ENCODE peak calls at places on chromosome 6, in ten cellular contexts. One of them, this sample, is unnamed. For H3K27me3 and H3K79me2, the result is how much of the 10 kb centered on the place peaks cover.

GRCh38 chr6:24646771-24647170 is 780 bp upstream of the KIAA0319 start:
- DNase-seq in neural progenitor cell: no peak
- DNase-seq in astrocyte: peak
- DNase-seq in endothelial cell of umbilical vein: no peak
- DNase-seq in K562: no peak
- DNase-seq in PC-3: peak
- DNase-seq in fibroblast of lung: peak
- DNase-seq in HCT116: no peak
- DNase-seq in DND-41: no peak
- DNase-seq in MM.1S: no peak
- DNase-seq in this sample: peak

GRCh38 chr6:37919417-37920157 is 100.1 kb downstream of the ZFAND3 start:
- DNase-seq in neural progenitor cell: no peak
- DNase-seq in astrocyte: peak
- DNase-seq in endothelial cell of umbilical vein: no peak
- DNase-seq in K562: no peak
- DNase-seq in PC-3: no peak
- DNase-seq in fibroblast of lung: peak
- DNase-seq in HCT116: no peak
- DNase-seq in DND-41: no peak
- DNase-seq in MM.1S: no peak
- DNase-seq in this sample: no peak

GRCh38 chr6:157763129-157763893 is 59.7 kb upstream of the SNX9 start:
- DNase-seq in neural progenitor cell: no peak
- DNase-seq in astrocyte: peak
- DNase-seq in endothelial cell of umbilical vein: peak
- DNase-seq in K562: peak
- DNase-seq in PC-3: peak
- DNase-seq in fibroblast of lung: peak
- DNase-seq in HCT116: peak
- DNase-seq in DND-41: no peak
- DNase-seq in MM.1S: peak
- DNase-seq in this sample: peak

GRCh38 chr6:159540152-159540551 is 152.9 kb downstream of the SOD2 start:
- DNase-seq in neural progenitor cell: peak
- DNase-seq in astrocyte: no peak
- DNase-seq in endothelial cell of umbilical vein: no peak
- DNase-seq in K562: peak
- DNase-seq in PC-3: no peak
- DNase-seq in fibroblast of lung: no peak
- DNase-seq in HCT116: peak
- DNase-seq in DND-41: no peak
- DNase-seq in MM.1S: no peak
- DNase-seq in this sample: peak

GRCh38 chr6:165321555-165322145 is 12.2 kb upstream of the C6orf118 start:
- DNase-seq in neural progenitor cell: no peak
- DNase-seq in astrocyte: no peak
- DNase-seq in endothelial cell of umbilical vein: no peak
- DNase-seq in K562: no peak
- DNase-seq in PC-3: no peak
- DNase-seq in fibroblast of lung: no peak
- DNase-seq in HCT116: no peak
- DNase-seq in DND-41: no peak
- DNase-seq in MM.1S: no peak
- DNase-seq in this sample: no peak

GRCh38 chr6:106156863-106157262 is 70.7 kb downstream of the PRDM1 start:
- DNase-seq in neural progenitor cell: no peak
- DNase-seq in astrocyte: no peak
- DNase-seq in endothelial cell of umbilical vein: no peak
- DNase-seq in K562: no peak
- DNase-seq in PC-3: no peak
- DNase-seq in fibroblast of lung: no peak
- DNase-seq in HCT116: no peak
- DNase-seq in DND-41: no peak
- DNase-seq in MM.1S: peak
- DNase-seq in this sample: no peak

GRCh38 chr6:101626264-101626663 is 232.8 kb downstream of the GRIK2 start:
- DNase-seq in neural progenitor cell: peak
- DNase-seq in astrocyte: no peak
- DNase-seq in endothelial cell of umbilical vein: no peak
- DNase-seq in K562: no peak
- DNase-seq in PC-3: no peak
- DNase-seq in fibroblast of lung: no peak
- DNase-seq in HCT116: no peak
- DNase-seq in DND-41: no peak
- DNase-seq in MM.1S: no peak
- DNase-seq in this sample: no peak

GRCh38 chr6:143784316-143784715 is 58.8 kb upstream of the LTV1 start:
- DNase-seq in neural progenitor cell: no peak
- DNase-seq in astrocyte: peak
- DNase-seq in endothelial cell of umbilical vein: no peak
- DNase-seq in K562: no peak
- DNase-seq in PC-3: no peak
- DNase-seq in fibroblast of lung: peak
- DNase-seq in HCT116: no peak
- DNase-seq in DND-41: no peak
- DNase-seq in MM.1S: no peak
- DNase-seq in this sample: no peak

DNA sequence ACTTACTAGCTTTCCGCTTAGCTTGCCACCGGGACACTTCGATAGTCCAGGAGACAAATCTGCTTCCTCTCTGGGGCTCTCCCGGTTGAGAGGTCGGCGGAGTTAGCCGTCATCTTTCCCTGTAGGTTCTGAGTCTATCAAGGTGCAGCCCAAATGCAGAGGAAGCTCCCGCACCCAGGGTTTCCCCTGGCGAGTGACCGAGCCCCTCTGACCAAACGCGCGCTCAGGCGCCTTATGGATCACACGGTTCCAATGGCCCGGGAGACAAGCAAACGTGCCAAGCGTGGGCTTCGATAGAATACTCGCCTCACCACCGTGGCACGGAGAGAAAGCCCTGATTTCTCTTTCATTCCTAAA is 15.8 kb upstream of the FOXC1 start:
- DNase-seq in neural progenitor cell: no peak
- DNase-seq in astrocyte: no peak
- DNase-seq in endothelial cell of umbilical vein: no peak
- DNase-seq in K562: no peak
- DNase-seq in PC-3: no peak
- DNase-seq in fibroblast of lung: no peak
- DNase-seq in HCT116: no peak
- DNase-seq in DND-41: no peak
- DNase-seq in MM.1S: no peak
- DNase-seq in this sample: no peak
- TF ChIP-seq EZH2 in neural progenitor cell: no peak
- TF ChIP-seq EZH2 in astrocyte: no peak
- TF ChIP-seq EZH2 in endothelial cell of umbilical vein: no peak
- TF ChIP-seq EZH2 in K562: no peak
- TF ChIP-seq EZH2 in PC-3: no peak
- TF ChIP-seq EZH2 in fibroblast of lung: no peak
- TF ChIP-seq EZH2 in HCT116: no peak
- TF ChIP-seq EZH2 in DND-41: no peak
- TF ChIP-seq EZH2 in MM.1S: no peak
- TF ChIP-seq EZH2 in this sample: no peak

GRCh38 chr6:133891814-133892443 is 3.0 kb downstream of the TCF21 start:
- DNase-seq in neural progenitor cell: no peak
- DNase-seq in astrocyte: no peak
- DNase-seq in endothelial cell of umbilical vein: peak
- DNase-seq in K562: no peak
- DNase-seq in PC-3: no peak
- DNase-seq in fibroblast of lung: no peak
- DNase-seq in HCT116: no peak
- DNase-seq in DND-41: no peak
- DNase-seq in MM.1S: no peak
- DNase-seq in this sample: no peak

GRCh38 chr6:133893324-133893692 is 4.4 kb downstream of the TCF21 start:
- DNase-seq in neural progenitor cell: no peak
- DNase-seq in astrocyte: no peak
- DNase-seq in endothelial cell of umbilical vein: no peak
- DNase-seq in K562: no peak
- DNase-seq in PC-3: no peak
- DNase-seq in fibroblast of lung: no peak
- DNase-seq in HCT116: no peak
- DNase-seq in DND-41: no peak
- DNase-seq in MM.1S: no peak
- DNase-seq in this sample: no peak

GRCh38 chr6:133890941-133891813 is 2.3 kb downstream of the TCF21 start:
- DNase-seq in neural progenitor cell: peak
- DNase-seq in astrocyte: no peak
- DNase-seq in endothelial cell of umbilical vein: peak
- DNase-seq in K562: peak
- DNase-seq in PC-3: no peak
- DNase-seq in fibroblast of lung: no peak
- DNase-seq in HCT116: no peak
- DNase-seq in DND-41: no peak
- DNase-seq in MM.1S: peak
- DNase-seq in this sample: peak

GRCh38 chr6:133894369-133894768 is 5.5 kb downstream of the TCF21 start:
- DNase-seq in neural progenitor cell: no peak
- DNase-seq in astrocyte: no peak
- DNase-seq in endothelial cell of umbilical vein: no peak
- DNase-seq in K562: no peak
- DNase-seq in PC-3: no peak
- DNase-seq in fibroblast of lung: no peak
- DNase-seq in HCT116: no peak
- DNase-seq in DND-41: no peak
- DNase-seq in MM.1S: no peak
- DNase-seq in this sample: no peak

DNA sequence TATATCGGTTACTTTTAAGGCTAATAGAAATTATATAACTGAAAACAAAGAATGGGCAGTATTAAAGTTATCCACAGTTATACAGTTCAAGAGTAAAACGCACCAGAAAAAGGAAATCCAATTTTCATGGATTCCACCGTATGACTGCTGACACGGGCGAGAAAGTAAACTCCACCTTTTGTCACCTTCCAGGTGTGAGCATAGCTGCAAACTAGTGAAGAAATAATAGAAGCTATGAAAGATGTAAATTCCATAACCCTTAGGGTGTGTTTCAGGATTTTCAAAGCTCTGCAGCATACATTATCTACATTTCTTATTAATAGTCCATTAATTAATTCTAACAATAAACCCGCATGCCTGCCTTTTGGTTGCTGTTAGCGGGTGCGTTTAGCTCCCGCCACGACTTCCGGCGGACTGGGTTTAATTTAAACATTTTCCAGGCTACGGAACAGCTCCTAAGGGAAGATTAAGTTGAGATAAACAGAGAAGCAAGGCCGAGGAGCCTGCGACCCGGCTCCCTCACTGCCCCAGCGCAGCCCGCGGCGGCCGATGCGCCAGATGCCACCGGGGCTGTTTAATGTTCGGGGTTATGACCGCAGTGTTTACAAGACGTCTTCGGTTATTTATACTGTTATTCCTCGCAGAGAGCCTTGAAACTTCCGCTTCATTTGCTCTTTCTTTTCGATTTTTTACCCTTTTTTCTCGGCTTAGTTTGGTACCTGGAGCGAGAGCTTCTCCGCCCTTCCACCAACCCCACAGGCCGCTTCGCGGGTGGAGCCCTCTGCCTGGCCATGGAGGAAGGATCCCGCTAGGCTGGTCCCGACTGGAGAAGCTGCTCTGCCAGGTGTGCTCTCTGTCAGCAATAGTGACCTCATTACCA is 3.8 kb downstream of the TCF21 start:
- DNase-seq in neural progenitor cell: peak
- DNase-seq in astrocyte: no peak
- DNase-seq in endothelial cell of umbilical vein: no peak
- DNase-seq in K562: no peak
- DNase-seq in PC-3: no peak
- DNase-seq in fibroblast of lung: no peak
- DNase-seq in HCT116: no peak
- DNase-seq in DND-41: no peak
- DNase-seq in MM.1S: no peak
- DNase-seq in this sample: peak
- H3K27me3 ChIP-seq in neural progenitor cell: half or more
- H3K27me3 ChIP-seq in astrocyte: half or more
- H3K27me3 ChIP-seq in endothelial cell of umbilical vein: half or more
- H3K27me3 ChIP-seq in K562: half or more
- H3K27me3 ChIP-seq in PC-3: half or more
- H3K27me3 ChIP-seq in fibroblast of lung: under half
- H3K27me3 ChIP-seq in HCT116: under half
- H3K27me3 ChIP-seq in DND-41: under half
- H3K27me3 ChIP-seq in MM.1S: under half
- H3K27me3 ChIP-seq in this sample: half or more

DNA sequence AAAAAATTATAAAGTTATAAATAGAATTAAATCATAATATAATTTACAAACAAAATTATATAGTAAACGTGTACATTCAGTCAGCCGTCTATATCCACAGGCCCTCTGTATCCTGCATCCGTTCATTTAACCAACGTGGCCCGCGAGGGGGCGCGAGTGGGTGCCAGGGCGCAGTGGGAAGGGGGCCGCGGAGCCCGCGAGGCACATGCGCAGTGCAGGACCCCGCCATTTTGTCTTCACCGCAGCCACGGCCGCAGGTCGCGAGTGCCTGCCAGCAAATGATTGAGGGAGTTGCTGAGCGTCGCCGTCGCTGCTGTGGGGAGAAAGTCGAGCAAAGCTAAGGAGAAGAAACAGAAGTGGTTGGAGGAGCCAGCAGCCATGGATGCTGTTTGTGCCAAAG is 53.4 kb upstream of the ECI2 start:
- DNase-seq in neural progenitor cell: no peak
- DNase-seq in astrocyte: no peak
- DNase-seq in endothelial cell of umbilical vein: no peak
- DNase-seq in K562: no peak
- DNase-seq in PC-3: no peak
- DNase-seq in fibroblast of lung: no peak
- DNase-seq in HCT116: no peak
- DNase-seq in DND-41: no peak
- DNase-seq in MM.1S: no peak
- DNase-seq in this sample: no peak
- H3K79me2 ChIP-seq in neural progenitor cell: under half
- H3K79me2 ChIP-seq in astrocyte: under half
- H3K79me2 ChIP-seq in endothelial cell of umbilical vein: under half
- H3K79me2 ChIP-seq in K562: under half
- H3K79me2 ChIP-seq in PC-3: under half
- H3K79me2 ChIP-seq in fibroblast of lung: under half
- H3K79me2 ChIP-seq in HCT116: under half
- H3K79me2 ChIP-seq in DND-41: under half
- H3K79me2 ChIP-seq in MM.1S: under half
- H3K79me2 ChIP-seq in this sample: under half

GRCh38 chr6:10384719-10385511 is 30.0 kb downstream of the TFAP2A start:
- DNase-seq in neural progenitor cell: peak
- DNase-seq in astrocyte: no peak
- DNase-seq in endothelial cell of umbilical vein: no peak
- DNase-seq in K562: no peak
- DNase-seq in PC-3: no peak
- DNase-seq in fibroblast of lung: no peak
- DNase-seq in HCT116: no peak
- DNase-seq in DND-41: no peak
- DNase-seq in MM.1S: no peak
- DNase-seq in this sample: no peak
- TF ChIP-seq EZH2 in neural progenitor cell: peak
- TF ChIP-seq EZH2 in astrocyte: peak
- TF ChIP-seq EZH2 in endothelial cell of umbilical vein: no peak
- TF ChIP-seq EZH2 in K562: no peak
- TF ChIP-seq EZH2 in PC-3: no peak
- TF ChIP-seq EZH2 in fibroblast of lung: no peak
- TF ChIP-seq EZH2 in HCT116: no peak
- TF ChIP-seq EZH2 in DND-41: no peak
- TF ChIP-seq EZH2 in MM.1S: no peak
- TF ChIP-seq EZH2 in this sample: peak

GRCh38 chr6:41443616-41444525 is 102.3 kb upstream of the FOXP4 start:
- DNase-seq in neural progenitor cell: no peak
- DNase-seq in astrocyte: peak
- DNase-seq in endothelial cell of umbilical vein: no peak
- DNase-seq in K562: peak
- DNase-seq in PC-3: no peak
- DNase-seq in fibroblast of lung: peak
- DNase-seq in HCT116: no peak
- DNase-seq in DND-41: no peak
- DNase-seq in MM.1S: no peak
- DNase-seq in this sample: peak
- H3K27me3 ChIP-seq in neural progenitor cell: under half
- H3K27me3 ChIP-seq in astrocyte: under half
- H3K27me3 ChIP-seq in endothelial cell of umbilical vein: under half
- H3K27me3 ChIP-seq in K562: under half
- H3K27me3 ChIP-seq in PC-3: under half
- H3K27me3 ChIP-seq in fibroblast of lung: under half
- H3K27me3 ChIP-seq in HCT116: under half
- H3K27me3 ChIP-seq in DND-41: under half
- H3K27me3 ChIP-seq in MM.1S: half or more
- H3K27me3 ChIP-seq in this sample: under half